ENCODE peak calls at places on chromosomes 1 and 21, in seven cellular contexts. One of them, this sample, is unnamed. For H3K4me1, the result is how much of the 10 kb centered on the place peaks cover.

GRCh38 chr21:45581322-45581712 is 39.1 kb upstream of the SLC19A1 start:
- DNase-seq in stomach: peak
- DNase-seq in ascending aorta: peak
- DNase-seq in Panc1: no peak
- DNase-seq in vagina: no peak
- DNase-seq in IMR-90: no peak
- DNase-seq in ovary: no peak
- DNase-seq in this sample: no peak

GRCh38 chr1:235113183-235113917 is 15.3 kb downstream of the TOMM20 start:
- DNase-seq in stomach: no peak
- DNase-seq in ascending aorta: no peak
- DNase-seq in Panc1: no peak
- DNase-seq in vagina: no peak
- DNase-seq in IMR-90: no peak
- DNase-seq in ovary: no peak
- DNase-seq in this sample: no peak

GRCh38 chr1:226476657-226477319 is 68.9 kb upstream of the PARP1 start:
- DNase-seq in stomach: no peak
- DNase-seq in ascending aorta: no peak
- DNase-seq in Panc1: no peak
- DNase-seq in vagina: no peak
- DNase-seq in IMR-90: peak
- DNase-seq in ovary: no peak
- DNase-seq in this sample: no peak

GRCh38 chr21:44926364-44927101 is 5.8 kb upstream of the ITGB2 start:
- DNase-seq in stomach: no peak
- DNase-seq in ascending aorta: no peak
- DNase-seq in Panc1: no peak
- DNase-seq in vagina: no peak
- DNase-seq in IMR-90: peak
- DNase-seq in ovary: no peak
- DNase-seq in this sample: peak

GRCh38 chr1:64437453-64437852 is 32.5 kb upstream of the CACHD1 start:
- DNase-seq in stomach: no peak
- DNase-seq in ascending aorta: no peak
- DNase-seq in Panc1: no peak
- DNase-seq in vagina: no peak
- DNase-seq in IMR-90: no peak
- DNase-seq in ovary: no peak
- DNase-seq in this sample: peak

GRCh38 chr1:4729108-4729506 is 74.7 kb downstream of the AJAP1 start:
- DNase-seq in stomach: no peak
- DNase-seq in ascending aorta: no peak
- DNase-seq in Panc1: no peak
- DNase-seq in vagina: no peak
- DNase-seq in IMR-90: no peak
- DNase-seq in ovary: no peak
- DNase-seq in this sample: no peak

GRCh38 chr1:232655041-232655745 is 25.3 kb upstream of the SIPA1L2 start:
- DNase-seq in stomach: no peak
- DNase-seq in ascending aorta: no peak
- DNase-seq in Panc1: no peak
- DNase-seq in vagina: no peak
- DNase-seq in IMR-90: no peak
- DNase-seq in ovary: no peak
- DNase-seq in this sample: no peak

GRCh38 chr21:18646114-18646513 is 242.5 kb upstream of the TMPRSS15 start:
- DNase-seq in stomach: no peak
- DNase-seq in ascending aorta: no peak
- DNase-seq in Panc1: no peak
- DNase-seq in vagina: no peak
- DNase-seq in IMR-90: no peak
- DNase-seq in ovary: no peak
- DNase-seq in this sample: no peak

GRCh38 chr1:1449099-1449739 is at the start of gene ATAD3C:
- DNase-seq in stomach: no peak
- DNase-seq in ascending aorta: no peak
- DNase-seq in Panc1: no peak
- DNase-seq in vagina: no peak
- DNase-seq in IMR-90: no peak
- DNase-seq in ovary: no peak
- DNase-seq in this sample: no peak

GRCh38 chr1:93827633-93828436 is 51.2 kb downstream of the DNTTIP2 start:
- DNase-seq in stomach: no peak
- DNase-seq in ascending aorta: no peak
- DNase-seq in Panc1: no peak
- DNase-seq in vagina: no peak
- DNase-seq in IMR-90: peak
- DNase-seq in ovary: no peak
- DNase-seq in this sample: peak

GRCh38 chr1:25068316-25068715 is 138.2 kb upstream of the RUNX3 start:
- DNase-seq in stomach: no peak
- DNase-seq in ascending aorta: no peak
- DNase-seq in Panc1: no peak
- DNase-seq in vagina: no peak
- DNase-seq in IMR-90: no peak
- DNase-seq in ovary: no peak
- DNase-seq in this sample: no peak

GRCh38 chr1:91397605-91398004 is 7.0 kb downstream of the HFM1 start:
- DNase-seq in stomach: no peak
- DNase-seq in ascending aorta: no peak
- DNase-seq in Panc1: no peak
- DNase-seq in vagina: no peak
- DNase-seq in IMR-90: no peak
- DNase-seq in ovary: no peak
- DNase-seq in this sample: no peak

GRCh38 chr1:81650741-81651140 is 150.0 kb upstream of the ADGRL2 start:
- DNase-seq in stomach: no peak
- DNase-seq in ascending aorta: no peak
- DNase-seq in Panc1: no peak
- DNase-seq in vagina: no peak
- DNase-seq in IMR-90: no peak
- DNase-seq in ovary: no peak
- DNase-seq in this sample: no peak

GRCh38 chr1:23018661-23019093 is 591 bp upstream of the KDM1A start:
- DNase-seq in stomach: no peak
- DNase-seq in ascending aorta: no peak
- DNase-seq in Panc1: no peak
- DNase-seq in vagina: no peak
- DNase-seq in IMR-90: no peak
- DNase-seq in ovary: no peak
- DNase-seq in this sample: no peak

GRCh38 chr1:162213281-162213909 is 143.9 kb downstream of the NOS1AP start:
- DNase-seq in stomach: peak
- DNase-seq in ascending aorta: peak
- DNase-seq in Panc1: no peak
- DNase-seq in vagina: no peak
- DNase-seq in IMR-90: peak
- DNase-seq in ovary: peak
- DNase-seq in this sample: peak

GRCh38 chr21:42878678-42878992 is 704 bp downstream of the WDR4 start:
- DNase-seq in stomach: no peak
- DNase-seq in ascending aorta: no peak
- DNase-seq in Panc1: peak
- DNase-seq in vagina: no peak
- DNase-seq in IMR-90: no peak
- DNase-seq in ovary: no peak
- DNase-seq in this sample: no peak

GRCh38 chr1:63892632-63893395 is 119.0 kb downstream of the ROR1 start:
- DNase-seq in stomach: no peak
- DNase-seq in ascending aorta: no peak
- DNase-seq in Panc1: no peak
- DNase-seq in vagina: no peak
- DNase-seq in IMR-90: peak
- DNase-seq in ovary: no peak
- DNase-seq in this sample: no peak

GRCh38 chr1:194710671-194711070 is 1524.3 kb upstream of the B3GALT2 start:
- DNase-seq in stomach: no peak
- DNase-seq in ascending aorta: no peak
- DNase-seq in Panc1: no peak
- DNase-seq in vagina: no peak
- DNase-seq in IMR-90: no peak
- DNase-seq in ovary: no peak
- DNase-seq in this sample: no peak

GRCh38 chr1:36116906-36117305 is 8.1 kb downstream of the COL8A2 start:
- DNase-seq in stomach: no peak
- DNase-seq in ascending aorta: no peak
- DNase-seq in Panc1: no peak
- DNase-seq in vagina: no peak
- DNase-seq in IMR-90: no peak
- DNase-seq in ovary: no peak
- DNase-seq in this sample: no peak

GRCh38 chr1:87394462-87394861 is 65.8 kb downstream of the LMO4 start:
- DNase-seq in stomach: no peak
- DNase-seq in ascending aorta: no peak
- DNase-seq in Panc1: no peak
- DNase-seq in vagina: no peak
- DNase-seq in IMR-90: no peak
- DNase-seq in ovary: no peak
- DNase-seq in this sample: no peak

GRCh38 chr1:90593312-90593711 is 123.8 kb downstream of the BARHL2 start:
- DNase-seq in stomach: no peak
- DNase-seq in ascending aorta: no peak
- DNase-seq in Panc1: no peak
- DNase-seq in vagina: no peak
- DNase-seq in IMR-90: no peak
- DNase-seq in ovary: no peak
- DNase-seq in this sample: no peak

GRCh38 chr1:18977428-18977827 is 21.0 kb upstream of the IFFO2 start:
- DNase-seq in stomach: no peak
- DNase-seq in ascending aorta: peak
- DNase-seq in Panc1: no peak
- DNase-seq in vagina: no peak
- DNase-seq in IMR-90: no peak
- DNase-seq in ovary: no peak
- DNase-seq in this sample: no peak

GRCh38 chr1:77511440-77511840 is 171.0 kb downstream of the ZZZ3 start:
- DNase-seq in stomach: no peak
- DNase-seq in ascending aorta: no peak
- DNase-seq in Panc1: no peak
- DNase-seq in vagina: no peak
- DNase-seq in IMR-90: peak
- DNase-seq in ovary: no peak
- DNase-seq in this sample: no peak

GRCh38 chr1:228465571-228466146 is 21.5 kb upstream of the RNF187 start:
- DNase-seq in stomach: no peak
- DNase-seq in ascending aorta: no peak
- DNase-seq in Panc1: no peak
- DNase-seq in vagina: no peak
- DNase-seq in IMR-90: no peak
- DNase-seq in ovary: no peak
- DNase-seq in this sample: no peak
- TF ChIP-seq CTCF in stomach: no peak
- TF ChIP-seq CTCF in ascending aorta: no peak
- TF ChIP-seq CTCF in Panc1: no peak
- TF ChIP-seq CTCF in vagina: no peak
- TF ChIP-seq CTCF in IMR-90: no peak
- TF ChIP-seq CTCF in ovary: no peak
- TF ChIP-seq CTCF in this sample: no peak

DNA sequence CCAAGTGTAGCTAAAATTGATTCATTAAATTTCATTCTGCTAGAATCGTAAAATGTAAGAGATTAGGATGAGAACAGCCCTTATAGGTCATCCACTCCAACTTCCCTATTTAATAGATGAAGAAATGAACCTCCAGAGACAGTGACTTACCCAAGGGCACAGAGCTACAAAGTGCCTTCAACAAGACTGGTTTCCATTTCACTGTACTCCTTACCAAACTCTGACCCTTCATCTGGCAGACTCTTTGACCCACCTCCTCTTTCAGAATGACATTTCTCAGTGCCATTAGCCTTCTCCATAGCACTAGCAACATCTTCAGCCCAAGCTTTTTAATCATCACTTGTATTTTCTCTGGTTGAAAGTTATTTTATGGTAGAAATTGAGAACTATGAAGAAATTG is 161.3 kb downstream of the NEK7 start:
- DNase-seq in stomach: no peak
- DNase-seq in ascending aorta: no peak
- DNase-seq in Panc1: no peak
- DNase-seq in vagina: no peak
- DNase-seq in IMR-90: no peak
- DNase-seq in ovary: no peak
- DNase-seq in this sample: no peak
- H3K4me1 ChIP-seq in stomach: under half
- H3K4me1 ChIP-seq in ascending aorta: under half
- H3K4me1 ChIP-seq in Panc1: under half
- H3K4me1 ChIP-seq in vagina: under half
- H3K4me1 ChIP-seq in IMR-90: under half
- H3K4me1 ChIP-seq in ovary: under half
- H3K4me1 ChIP-seq in this sample: under half

GRCh38 chr1:48555271-48555670 is 83.3 kb upstream of the SPATA6 start:
- DNase-seq in stomach: no peak
- DNase-seq in ascending aorta: no peak
- DNase-seq in Panc1: no peak
- DNase-seq in vagina: no peak
- DNase-seq in IMR-90: no peak
- DNase-seq in ovary: no peak
- DNase-seq in this sample: no peak

GRCh38 chr1:48556161-48556850 is 84.3 kb upstream of the SPATA6 start:
- DNase-seq in stomach: no peak
- DNase-seq in ascending aorta: no peak
- DNase-seq in Panc1: no peak
- DNase-seq in vagina: no peak
- DNase-seq in IMR-90: no peak
- DNase-seq in ovary: no peak
- DNase-seq in this sample: no peak

GRCh38 chr1:48547521-48547920 is 75.5 kb upstream of the SPATA6 start:
- DNase-seq in stomach: no peak
- DNase-seq in ascending aorta: no peak
- DNase-seq in Panc1: no peak
- DNase-seq in vagina: no peak
- DNase-seq in IMR-90: no peak
- DNase-seq in ovary: no peak
- DNase-seq in this sample: no peak

GRCh38 chr1:48552903-48553626 is 81.1 kb upstream of the SPATA6 start:
- DNase-seq in stomach: no peak
- DNase-seq in ascending aorta: no peak
- DNase-seq in Panc1: no peak
- DNase-seq in vagina: no peak
- DNase-seq in IMR-90: no peak
- DNase-seq in ovary: no peak
- DNase-seq in this sample: peak

GRCh38 chr1:48552420-48552819 is 80.4 kb upstream of the SPATA6 start:
- DNase-seq in stomach: no peak
- DNase-seq in ascending aorta: no peak
- DNase-seq in Panc1: no peak
- DNase-seq in vagina: no peak
- DNase-seq in IMR-90: no peak
- DNase-seq in ovary: no peak
- DNase-seq in this sample: peak
- TF ChIP-seq CTCF in stomach: no peak
- TF ChIP-seq CTCF in ascending aorta: no peak
- TF ChIP-seq CTCF in Panc1: peak
- TF ChIP-seq CTCF in vagina: no peak
- TF ChIP-seq CTCF in IMR-90: peak
- TF ChIP-seq CTCF in ovary: no peak
- TF ChIP-seq CTCF in this sample: peak

DNA sequence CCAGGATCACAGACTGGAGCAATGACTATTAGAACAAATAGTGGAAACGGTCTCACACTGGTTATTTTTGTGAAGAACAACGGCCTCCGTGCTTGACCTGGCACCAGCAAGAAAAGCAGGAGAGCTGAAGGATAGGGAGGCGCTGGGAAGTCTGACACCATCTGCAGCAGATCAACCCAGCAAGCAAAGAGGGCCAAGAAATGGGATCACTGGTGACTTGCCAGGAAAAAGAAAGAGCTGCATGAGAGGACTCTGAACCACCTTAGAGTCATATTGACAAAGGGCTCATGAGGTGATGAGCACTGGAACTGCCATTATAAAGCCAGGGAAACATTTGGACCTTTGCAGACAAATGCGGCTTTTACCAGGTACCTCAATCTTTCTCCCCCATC is 25.0 kb downstream of the MTOR start:
- DNase-seq in stomach: no peak
- DNase-seq in ascending aorta: no peak
- DNase-seq in Panc1: no peak
- DNase-seq in vagina: no peak
- DNase-seq in IMR-90: no peak
- DNase-seq in ovary: no peak
- DNase-seq in this sample: no peak
- H3K4me1 ChIP-seq in stomach: under half
- H3K4me1 ChIP-seq in ascending aorta: under half
- H3K4me1 ChIP-seq in Panc1: under half
- H3K4me1 ChIP-seq in vagina: under half
- H3K4me1 ChIP-seq in IMR-90: under half
- H3K4me1 ChIP-seq in ovary: under half
- H3K4me1 ChIP-seq in this sample: under half

This sample was measured in cardiac muscle cell.